ENCODE peak calls at places on chromosomes 6 and 20, in eight cellular contexts. One of them, this sample, is unnamed.

GRCh38 chr20:24732599-24732998 is 216.5 kb upstream of the CST7 start:
- DNase-seq in H7: no peak
- DNase-seq in heart left ventricle: no peak
- DNase-seq in foreskin fibroblast: no peak
- DNase-seq in pancreas: no peak
- DNase-seq in AG04450: no peak
- DNase-seq in dorsolateral prefrontal cortex: no peak
- DNase-seq in small intestine: no peak
- DNase-seq in this sample: no peak

GRCh38 chr6:130676077-130676772 is 151.0 kb upstream of the SMLR1 start:
- DNase-seq in H7: peak; percentile 28
- DNase-seq in heart left ventricle: peak; percentile 32
- DNase-seq in foreskin fibroblast: no peak
- DNase-seq in pancreas: no peak
- DNase-seq in AG04450: no peak
- DNase-seq in dorsolateral prefrontal cortex: no peak
- DNase-seq in small intestine: no peak
- DNase-seq in this sample: no peak

GRCh38 chr6:170024940-170025339 is 265.9 kb downstream of the DLL1 start:
- DNase-seq in H7: no peak
- DNase-seq in heart left ventricle: peak; percentile 41
- DNase-seq in foreskin fibroblast: peak; percentile 75
- DNase-seq in pancreas: no peak
- DNase-seq in AG04450: peak; percentile 4
- DNase-seq in dorsolateral prefrontal cortex: no peak
- DNase-seq in small intestine: peak; percentile 17
- DNase-seq in this sample: no peak

GRCh38 chr6:169378620-169379381 is 125.2 kb upstream of the THBS2 start:
- DNase-seq in H7: no peak
- DNase-seq in heart left ventricle: no peak
- DNase-seq in foreskin fibroblast: no peak
- DNase-seq in pancreas: no peak
- DNase-seq in AG04450: no peak
- DNase-seq in dorsolateral prefrontal cortex: no peak
- DNase-seq in small intestine: no peak
- DNase-seq in this sample: no peak

GRCh38 chr20:47799116-47799715 is 13.9 kb upstream of the SULF2 start:
- DNase-seq in H7: no peak
- DNase-seq in heart left ventricle: no peak
- DNase-seq in foreskin fibroblast: no peak
- DNase-seq in pancreas: no peak
- DNase-seq in AG04450: no peak
- DNase-seq in dorsolateral prefrontal cortex: no peak
- DNase-seq in small intestine: no peak
- DNase-seq in this sample: no peak

GRCh38 chr6:41408576-41408975 is 73.2 kb downstream of the NCR2 start:
- DNase-seq in H7: peak; percentile 75
- DNase-seq in heart left ventricle: no peak
- DNase-seq in foreskin fibroblast: no peak
- DNase-seq in pancreas: no peak
- DNase-seq in AG04450: no peak
- DNase-seq in dorsolateral prefrontal cortex: no peak
- DNase-seq in small intestine: no peak
- DNase-seq in this sample: no peak

GRCh38 chr6:33894438-33894837 is 90.6 kb upstream of the MLN start:
- DNase-seq in H7: no peak
- DNase-seq in heart left ventricle: no peak
- DNase-seq in foreskin fibroblast: peak; percentile 30
- DNase-seq in pancreas: no peak
- DNase-seq in AG04450: no peak
- DNase-seq in dorsolateral prefrontal cortex: no peak
- DNase-seq in small intestine: no peak
- DNase-seq in this sample: no peak

GRCh38 chr20:21607971-21608735 is 94.3 kb upstream of the NKX2-2 start:
- DNase-seq in H7: peak; percentile 19
- DNase-seq in heart left ventricle: no peak
- DNase-seq in foreskin fibroblast: no peak
- DNase-seq in pancreas: no peak
- DNase-seq in AG04450: no peak
- DNase-seq in dorsolateral prefrontal cortex: peak; percentile 89
- DNase-seq in small intestine: peak; percentile 18
- DNase-seq in this sample: no peak

GRCh38 chr6:43076928-43077809 is 1.1 kb downstream of the PTK7 start:
- DNase-seq in H7: peak; percentile 82
- DNase-seq in heart left ventricle: no peak
- DNase-seq in foreskin fibroblast: peak; percentile 73
- DNase-seq in pancreas: peak; percentile 19
- DNase-seq in AG04450: no peak
- DNase-seq in dorsolateral prefrontal cortex: no peak
- DNase-seq in small intestine: no peak
- DNase-seq in this sample: no peak

GRCh38 chr6:4577406-4577805 is 198.8 kb upstream of the CDYL start:
- DNase-seq in H7: no peak
- DNase-seq in heart left ventricle: no peak
- DNase-seq in foreskin fibroblast: peak; percentile 68
- DNase-seq in pancreas: peak; percentile 27
- DNase-seq in AG04450: peak; percentile 97
- DNase-seq in dorsolateral prefrontal cortex: no peak
- DNase-seq in small intestine: no peak
- DNase-seq in this sample: peak; percentile 77

GRCh38 chr6:1606533-1607235 is 3.0 kb upstream of the FOXC1 start:
- DNase-seq in H7: peak; percentile 83
- DNase-seq in heart left ventricle: no peak
- DNase-seq in foreskin fibroblast: no peak
- DNase-seq in pancreas: no peak
- DNase-seq in AG04450: no peak
- DNase-seq in dorsolateral prefrontal cortex: no peak
- DNase-seq in small intestine: no peak
- DNase-seq in this sample: no peak

GRCh38 chr6:70385931-70386330 is 27.4 kb upstream of the FAM135A start:
- DNase-seq in H7: no peak
- DNase-seq in heart left ventricle: no peak
- DNase-seq in foreskin fibroblast: no peak
- DNase-seq in pancreas: no peak
- DNase-seq in AG04450: no peak
- DNase-seq in dorsolateral prefrontal cortex: no peak
- DNase-seq in small intestine: no peak
- DNase-seq in this sample: no peak

GRCh38 chr6:45921703-45922270 is 93.9 kb downstream of the CLIC5 start:
- DNase-seq in H7: no peak
- DNase-seq in heart left ventricle: peak; percentile 39
- DNase-seq in foreskin fibroblast: no peak
- DNase-seq in pancreas: no peak
- DNase-seq in AG04450: no peak
- DNase-seq in dorsolateral prefrontal cortex: no peak
- DNase-seq in small intestine: no peak
- DNase-seq in this sample: no peak

GRCh38 chr6:131948221-131948661 is 2.9 kb downstream of the CCN2 start:
- DNase-seq in H7: no peak
- DNase-seq in heart left ventricle: no peak
- DNase-seq in foreskin fibroblast: no peak
- DNase-seq in pancreas: no peak
- DNase-seq in AG04450: peak; percentile 43
- DNase-seq in dorsolateral prefrontal cortex: no peak
- DNase-seq in small intestine: no peak
- DNase-seq in this sample: peak; percentile 54

GRCh38 chr6:90162648-90163409 is 133.8 kb downstream of the BACH2 start:
- DNase-seq in H7: no peak
- DNase-seq in heart left ventricle: no peak
- DNase-seq in foreskin fibroblast: no peak
- DNase-seq in pancreas: no peak
- DNase-seq in AG04450: no peak
- DNase-seq in dorsolateral prefrontal cortex: no peak
- DNase-seq in small intestine: no peak
- DNase-seq in this sample: no peak

GRCh38 chr6:90168693-90169131 is 127.9 kb downstream of the BACH2 start:
- DNase-seq in H7: no peak
- DNase-seq in heart left ventricle: no peak
- DNase-seq in foreskin fibroblast: peak; percentile 63
- DNase-seq in pancreas: no peak
- DNase-seq in AG04450: peak; percentile 27
- DNase-seq in dorsolateral prefrontal cortex: no peak
- DNase-seq in small intestine: no peak
- DNase-seq in this sample: peak; percentile 11

GRCh38 chr6:90169328-90169886 is 127.2 kb downstream of the BACH2 start:
- DNase-seq in H7: no peak
- DNase-seq in heart left ventricle: peak; percentile 37
- DNase-seq in foreskin fibroblast: no peak
- DNase-seq in pancreas: no peak
- DNase-seq in AG04450: no peak
- DNase-seq in dorsolateral prefrontal cortex: no peak
- DNase-seq in small intestine: no peak
- DNase-seq in this sample: no peak

GRCh38 chr6:90170601-90171000 is 126.0 kb downstream of the BACH2 start:
- DNase-seq in H7: no peak
- DNase-seq in heart left ventricle: no peak
- DNase-seq in foreskin fibroblast: no peak
- DNase-seq in pancreas: no peak
- DNase-seq in AG04450: no peak
- DNase-seq in dorsolateral prefrontal cortex: no peak
- DNase-seq in small intestine: no peak
- DNase-seq in this sample: no peak

DNA sequence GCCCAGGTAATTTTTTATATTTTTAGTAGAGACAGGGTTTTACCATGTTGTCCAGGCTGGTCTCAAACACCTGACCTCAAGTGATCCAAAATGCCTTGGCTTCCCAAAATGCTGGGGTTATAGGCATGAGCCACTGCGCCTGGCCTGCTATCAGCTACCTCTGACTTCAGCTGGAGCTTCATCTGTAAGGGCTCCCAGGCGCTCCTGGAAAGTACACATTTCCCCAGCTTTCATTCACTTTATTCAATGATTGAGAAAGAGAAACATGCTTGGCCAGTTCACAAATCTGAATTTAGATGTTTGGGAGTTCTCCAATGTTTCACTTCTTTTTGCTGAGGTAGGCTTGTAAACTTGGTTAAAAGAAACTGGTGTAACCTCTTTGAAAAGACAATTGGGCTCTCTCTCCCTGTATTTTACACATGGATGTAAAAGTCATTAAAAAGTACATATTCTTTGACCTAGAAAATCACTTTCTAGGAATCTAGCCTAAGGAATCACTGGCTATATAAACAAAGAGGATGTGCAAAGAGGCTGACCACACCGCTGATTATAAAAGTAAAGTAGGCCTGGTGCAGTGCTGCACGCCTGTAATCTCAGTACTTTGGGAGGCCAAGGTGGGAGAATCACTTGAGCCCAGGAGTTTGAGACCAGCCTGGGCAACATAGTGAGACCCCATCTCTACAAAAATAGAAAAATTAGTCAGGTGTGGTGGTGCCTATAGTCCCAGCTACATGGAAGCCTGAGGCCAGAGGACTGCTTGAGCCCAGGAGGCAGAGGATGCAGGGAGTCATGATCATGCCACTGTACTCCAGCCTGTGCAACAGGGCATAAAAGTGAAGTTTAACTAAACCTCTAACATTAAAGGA is 128.9 kb downstream of the BACH2 start:
- DNase-seq in H7: no peak
- DNase-seq in heart left ventricle: no peak
- DNase-seq in foreskin fibroblast: no peak
- DNase-seq in pancreas: no peak
- DNase-seq in AG04450: no peak
- DNase-seq in dorsolateral prefrontal cortex: no peak
- DNase-seq in small intestine: no peak
- DNase-seq in this sample: no peak
- H3K4me3 ChIP-seq in H7: no peak overlapping the region
- H3K4me3 ChIP-seq in heart left ventricle: no peak overlapping the region
- H3K4me3 ChIP-seq in foreskin fibroblast: no peak overlapping the region
- H3K4me3 ChIP-seq in pancreas: no peak overlapping the region
- H3K4me3 ChIP-seq in AG04450: no peak overlapping the region
- H3K4me3 ChIP-seq in dorsolateral prefrontal cortex: no peak overlapping the region
- H3K4me3 ChIP-seq in small intestine: no peak overlapping the region
- H3K4me3 ChIP-seq in this sample: no peak overlapping the region

DNA sequence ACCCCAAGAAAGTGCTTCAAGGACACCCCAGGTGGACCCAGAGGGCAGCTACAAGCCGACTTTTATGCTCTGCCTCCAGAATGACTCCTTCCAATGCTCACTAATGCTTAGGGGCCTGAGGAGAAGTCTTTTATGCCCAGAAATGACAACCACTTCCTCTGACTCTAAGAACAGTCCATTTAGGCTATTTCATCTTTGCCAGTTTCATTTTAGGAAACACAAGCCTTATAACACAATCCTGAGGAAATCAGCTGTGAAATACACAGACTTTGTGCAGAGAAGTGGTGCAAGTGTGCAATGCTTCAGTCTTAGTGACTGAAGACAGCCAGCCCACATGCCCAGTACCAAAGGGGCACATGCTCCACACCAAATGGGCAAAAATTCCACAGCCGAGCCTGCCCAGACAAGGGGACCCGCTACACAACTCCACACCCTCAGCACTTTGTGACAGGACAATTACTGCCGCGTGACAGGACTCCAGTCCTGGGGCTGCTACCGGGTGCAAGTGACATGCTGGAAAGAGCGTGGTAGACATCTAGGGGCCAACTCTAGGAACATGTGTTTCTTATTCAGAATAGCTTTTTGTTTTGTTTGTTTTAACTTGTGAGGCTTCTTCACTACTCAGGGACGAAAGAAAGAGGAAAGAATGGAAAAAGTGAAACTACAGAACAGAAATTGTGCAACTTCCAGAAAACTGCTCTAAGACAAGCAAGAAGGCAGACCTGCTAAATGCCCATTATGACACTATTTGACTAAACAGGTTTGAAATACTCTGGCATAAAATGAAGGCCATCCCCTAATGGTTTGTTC is 28.2 kb upstream of the PLAGL1 start:
- DNase-seq in H7: peak; percentile 27
- DNase-seq in heart left ventricle: no peak
- DNase-seq in foreskin fibroblast: peak; percentile 70
- DNase-seq in pancreas: peak; percentile 30
- DNase-seq in AG04450: no peak
- DNase-seq in dorsolateral prefrontal cortex: no peak
- DNase-seq in small intestine: peak; percentile 52
- DNase-seq in this sample: peak; percentile 32
- H3K4me3 ChIP-seq in H7: no peak overlapping the region
- H3K4me3 ChIP-seq in heart left ventricle: peak overlapping the region; percentile 22
- H3K4me3 ChIP-seq in foreskin fibroblast: peak overlapping the region; percentile 23
- H3K4me3 ChIP-seq in pancreas: no peak overlapping the region
- H3K4me3 ChIP-seq in AG04450: peak overlapping the region; percentile 45
- H3K4me3 ChIP-seq in dorsolateral prefrontal cortex: no peak overlapping the region
- H3K4me3 ChIP-seq in small intestine: no peak overlapping the region
- H3K4me3 ChIP-seq in this sample: peak overlapping the region; percentile 26

GRCh38 chr20:53608071-53608455 is 14.4 kb upstream of the ZNF217 start:
- DNase-seq in H7: no peak
- DNase-seq in heart left ventricle: no peak
- DNase-seq in foreskin fibroblast: no peak
- DNase-seq in pancreas: peak; percentile 15
- DNase-seq in AG04450: no peak
- DNase-seq in dorsolateral prefrontal cortex: no peak
- DNase-seq in small intestine: no peak
- DNase-seq in this sample: no peak
- H3K4me3 ChIP-seq in H7: peak overlapping the region; percentile 3
- H3K4me3 ChIP-seq in heart left ventricle: no peak overlapping the region
- H3K4me3 ChIP-seq in foreskin fibroblast: no peak overlapping the region
- H3K4me3 ChIP-seq in pancreas: no peak overlapping the region
- H3K4me3 ChIP-seq in AG04450: no peak overlapping the region
- H3K4me3 ChIP-seq in dorsolateral prefrontal cortex: no peak overlapping the region
- H3K4me3 ChIP-seq in small intestine: no peak overlapping the region
- H3K4me3 ChIP-seq in this sample: no peak overlapping the region

DNA sequence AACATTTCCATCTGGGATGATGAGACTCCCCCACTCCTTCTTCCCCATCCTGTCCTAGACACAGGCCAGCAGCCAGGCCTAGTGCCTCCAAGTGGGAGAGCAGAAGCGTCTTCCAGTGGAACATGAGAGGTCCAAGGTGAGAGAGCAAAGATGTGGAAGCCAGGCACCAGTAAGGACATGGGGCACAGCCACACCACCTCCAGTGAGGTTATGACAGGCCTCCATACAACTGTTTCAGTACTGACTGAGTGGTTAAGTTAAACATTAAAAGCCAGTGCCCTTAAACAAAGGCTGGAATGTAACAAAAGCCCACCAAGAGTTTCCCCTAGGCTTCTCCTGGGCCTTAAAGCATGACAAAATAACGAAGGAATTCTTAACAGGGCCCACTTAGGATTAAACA is 5.3 kb downstream of the ZBTB24 start:
- DNase-seq in H7: no peak
- DNase-seq in heart left ventricle: no peak
- DNase-seq in foreskin fibroblast: no peak
- DNase-seq in pancreas: no peak
- DNase-seq in AG04450: no peak
- DNase-seq in dorsolateral prefrontal cortex: no peak
- DNase-seq in small intestine: no peak
- DNase-seq in this sample: no peak
- H3K4me3 ChIP-seq in H7: no peak overlapping the region
- H3K4me3 ChIP-seq in heart left ventricle: no peak overlapping the region
- H3K4me3 ChIP-seq in foreskin fibroblast: no peak overlapping the region
- H3K4me3 ChIP-seq in pancreas: no peak overlapping the region
- H3K4me3 ChIP-seq in AG04450: no peak overlapping the region
- H3K4me3 ChIP-seq in dorsolateral prefrontal cortex: no peak overlapping the region
- H3K4me3 ChIP-seq in small intestine: no peak overlapping the region
- H3K4me3 ChIP-seq in this sample: no peak overlapping the region

This sample was measured in BJ.